ENCODE peak calls at places on chromosomes 12 and 14, in four cellular contexts. J is adrenal gland, G is stomach, M is K562. Z is an unnamed sample.

GRCh38 chr14:24329736-24330135 is 5.1 kb downstream of the ADCY4 start:
- DNase-seq in J (no peak), G (peak; percentile 62), M (no peak), Z (peak; percentile 70)

GRCh38 chr12:122021193-122021821 is 377 bp upstream of the BCL7A start:
- DNase-seq in J (no peak), G (no peak), M (no peak), Z (peak; percentile 88)

GRCh38 chr12:966715-967114 is 17.2 kb upstream of the RAD52 start:
- DNase-seq in J (no peak), G (no peak), M (no peak), Z (no peak)

GRCh38 chr12:127400231-127400630 is 866.7 kb upstream of the TMEM132C start:
- DNase-seq in J (no peak), G (no peak), M (no peak), Z (no peak)

GRCh38 chr14:77026166-77026929 is 2.2 kb downstream of the IRF2BPL start:
- DNase-seq in J (peak; percentile 62), G (peak; percentile 52), M (no peak), Z (peak; percentile 89)

GRCh38 chr12:27003421-27004311 is 10.5 kb downstream of the TM7SF3 start:
- DNase-seq in J (no peak), G (no peak), M (no peak), Z (no peak)

GRCh38 chr12:113639474-113639873 is 167.8 kb upstream of the LHX5 start:
- DNase-seq in J (no peak), G (no peak), M (no peak), Z (no peak)

GRCh38 chr12:18864900-18865561 is 127.1 kb downstream of the CAPZA3 start:
- DNase-seq in J (peak; percentile 41), G (no peak), M (peak; percentile 6), Z (no peak)

GRCh38 chr14:45787167-45787566 is 534.2 kb upstream of the MIS18BP1 start:
- DNase-seq in J (no peak), G (no peak), M (no peak), Z (no peak)

GRCh38 chr12:42141981-42142606 is 2.6 kb downstream of the GXYLT1 start:
- DNase-seq in J (no peak), G (no peak), M (peak; percentile 19), Z (no peak)

GRCh38 chr14:105055736-105056302 is 9.4 kb downstream of the GPR132 start:
- DNase-seq in J (no peak), G (no peak), M (no peak), Z (peak; percentile 70)

GRCh38 chr14:86462193-86462592 is 932.2 kb downstream of the FLRT2 start:
- DNase-seq in J (no peak), G (no peak), M (no peak), Z (no peak)

GRCh38 chr12:109827566-109828550 is 5.3 kb downstream of the TRPV4 start:
- DNase-seq in J (peak; percentile 59), G (peak; percentile 38), M (no peak), Z (no peak)

GRCh38 chr14:80535171-80535570 is 323.9 kb upstream of the DIO2 start:
- DNase-seq in J (no peak), G (no peak), M (no peak), Z (no peak)

GRCh38 chr12:123934829-123935228 is 37.8 kb downstream of the CCDC92 start:
- DNase-seq in J (no peak), G (no peak), M (peak; percentile 30), Z (no peak)

GRCh38 chr14:84028205-84028604 is 1501.7 kb upstream of the FLRT2 start:
- DNase-seq in J (no peak), G (no peak), M (no peak), Z (no peak)

GRCh38 chr12:64177001-64177400 is 45.1 kb downstream of the KICS2 start:
- DNase-seq in J (no peak), G (no peak), M (no peak), Z (no peak)

GRCh38 chr12:53829130-53829529 is 77.4 kb upstream of the CISTR start:
- DNase-seq in J (no peak), G (no peak), M (no peak), Z (no peak)

GRCh38 chr12:116406529-116406928 is 129.0 kb upstream of the MED13L start:
- DNase-seq in J (peak; percentile 85), G (peak; percentile 48), M (peak; percentile 48), Z (no peak)

GRCh38 chr14:102568115-102568614 is 24.3 kb upstream of the RCOR1 start:
- DNase-seq in J (no peak), G (peak; percentile 57), M (peak; percentile 77), Z (no peak)

DNA sequence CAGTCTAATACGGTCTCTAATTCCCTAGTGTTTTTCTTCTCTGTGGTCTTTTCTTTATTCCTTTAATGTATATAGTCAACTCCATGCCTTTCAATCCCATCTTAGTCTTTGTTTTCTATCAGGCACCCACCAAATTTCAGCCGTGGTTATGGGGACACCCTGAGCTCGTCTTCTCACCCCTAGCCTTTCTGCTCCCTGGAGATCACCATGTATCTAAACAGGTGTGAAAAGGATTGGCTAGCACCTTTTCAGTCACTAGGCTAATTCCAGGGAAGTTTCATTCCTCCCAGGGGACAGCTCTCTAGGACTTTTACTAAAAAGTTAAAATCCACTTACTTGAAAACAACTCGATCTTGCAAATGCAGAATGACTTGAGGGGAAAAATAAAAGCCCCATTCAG is 291.3 kb downstream of the ETNK1 start:
- DNase-seq in J (no peak), G (no peak), M (no peak), Z (no peak)
- H3K27me3 ChIP-seq in J (no peaks in the 10 kb centered on the region), G (no peaks in the 10 kb centered on the region), M (no peaks in the 10 kb centered on the region), Z (no peaks in the 10 kb centered on the region)

DNA sequence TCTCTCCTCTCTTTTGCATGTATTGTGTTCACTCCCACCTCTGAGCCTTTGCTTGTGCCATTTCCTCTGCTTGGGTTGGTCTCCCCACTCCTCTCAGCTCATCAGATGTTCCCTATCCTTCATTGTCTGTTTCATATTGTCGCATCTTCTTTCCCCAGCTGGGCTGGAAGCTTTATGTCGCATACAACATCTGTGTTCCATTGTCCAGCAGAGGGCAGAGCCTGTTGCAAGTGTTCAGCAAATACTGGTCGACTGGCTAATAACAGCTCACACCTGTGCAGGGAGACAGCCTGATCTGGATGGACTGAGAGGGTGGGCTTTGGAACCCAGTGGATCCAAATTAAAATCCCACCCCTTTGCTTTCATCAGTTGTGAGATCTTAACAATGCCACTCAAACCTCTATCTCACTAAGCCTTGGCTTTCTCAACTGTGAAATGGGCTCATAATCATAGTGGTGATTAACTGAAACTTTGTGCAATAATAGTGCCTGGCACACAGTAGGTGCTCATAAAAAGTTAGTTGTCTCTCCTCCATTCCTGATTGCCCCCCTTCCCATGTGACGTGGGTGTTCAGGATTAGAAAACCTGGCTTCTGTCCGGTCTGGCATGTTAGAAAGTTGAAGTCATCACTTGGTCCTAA is 75.8 kb downstream of the RIN3 start:
- DNase-seq in J (no peak), G (no peak), M (no peak), Z (no peak)
- H3K4me1 ChIP-seq in J (peaks cover 22% of the 10 kb centered on the region), G (peaks cover 38% of the 10 kb centered on the region), M (no peaks in the 10 kb centered on the region), Z (peaks cover 22% of the 10 kb centered on the region)

DNA sequence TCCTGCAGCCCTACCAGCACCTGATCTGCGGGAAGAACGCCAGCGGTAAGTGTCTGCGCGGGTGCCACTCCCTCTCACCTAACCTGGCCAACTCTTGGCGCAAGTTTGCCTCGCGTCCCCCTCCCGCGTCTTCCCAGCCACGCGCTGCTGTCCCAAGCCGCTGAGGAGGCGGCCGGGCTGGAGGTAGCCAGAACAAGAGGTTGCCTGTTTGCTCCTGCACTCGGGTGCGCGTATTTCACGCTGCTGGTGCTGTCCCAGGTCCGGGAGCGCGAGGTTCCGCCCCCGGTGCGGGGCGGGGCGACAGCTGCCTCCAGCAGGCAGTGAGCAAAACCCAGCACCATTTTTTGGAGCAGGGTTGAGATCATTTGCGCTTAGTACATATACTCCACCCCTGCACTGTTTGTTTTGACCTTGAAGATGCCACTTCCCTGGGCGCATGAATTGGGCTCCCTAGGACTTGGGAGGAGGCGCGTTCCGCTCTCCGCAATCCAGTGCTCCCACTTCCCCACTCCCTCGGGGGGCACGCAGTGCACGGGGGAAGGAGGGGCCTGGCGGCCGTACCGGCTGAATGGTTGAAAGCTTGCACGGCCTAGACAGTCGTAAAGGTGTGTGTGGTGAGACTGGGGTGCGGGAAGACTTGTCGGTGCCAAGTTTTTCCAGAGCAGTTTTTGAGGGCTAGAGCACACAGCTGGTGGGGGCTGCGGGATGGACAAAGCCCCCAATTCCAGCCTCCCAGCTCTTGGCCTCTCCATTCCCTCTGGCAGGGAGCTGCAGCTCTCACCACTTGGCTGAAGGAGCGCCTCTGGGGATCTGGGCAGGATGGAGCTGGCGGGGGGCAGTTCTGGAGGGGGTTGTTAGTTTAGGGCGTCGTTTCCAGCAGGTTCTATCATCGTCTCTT is 226.9 kb upstream of the CRY1 start:
- DNase-seq in J (peak; percentile 27), G (no peak), M (no peak), Z (peak; percentile 48)
- TF ChIP-seq POLR2A in J (no peak), G (no peak), M (no peak), Z (no peak)

GRCh38 chr12:131422744-131423143 is 288.1 kb upstream of the SFSWAP start:
- DNase-seq in J (no peak), G (no peak), M (no peak), Z (no peak)
- H3K27me3 ChIP-seq in J (no peaks in the 10 kb centered on the region), G (no peaks in the 10 kb centered on the region), M (peaks cover 34% of the 10 kb centered on the region), Z (no peaks in the 10 kb centered on the region)

GRCh38 chr12:50017653-50018052 is 7.6 kb downstream of the RACGAP1 start:
- DNase-seq in J (no peak), G (no peak), M (no peak), Z (no peak)
- H3K4me1 ChIP-seq in J (peaks cover 14% of the 10 kb centered on the region), G (peaks cover 21% of the 10 kb centered on the region), M (peaks cover 5% of the 10 kb centered on the region), Z (peaks cover 30% of the 10 kb centered on the region)

GRCh38 chr12:56153291-56154065 is 1.1 kb downstream of the MYL6B start:
- DNase-seq in J (no peak), G (no peak), M (no peak), Z (no peak)

GRCh38 chr12:56152756-56153137 is 360 bp downstream of the MYL6B start:
- DNase-seq in J (no peak), G (no peak), M (no peak), Z (no peak)

GRCh38 chr12:56152132-56152755 is at the start of gene MYL6B:
- DNase-seq in J (peak; percentile 96), G (peak; percentile 95), M (peak; percentile 94), Z (peak; percentile 97)

GRCh38 chr12:56150563-56150962 is 1.8 kb upstream of the MYL6B start:
- DNase-seq in J (no peak), G (no peak), M (no peak), Z (no peak)

DNA sequence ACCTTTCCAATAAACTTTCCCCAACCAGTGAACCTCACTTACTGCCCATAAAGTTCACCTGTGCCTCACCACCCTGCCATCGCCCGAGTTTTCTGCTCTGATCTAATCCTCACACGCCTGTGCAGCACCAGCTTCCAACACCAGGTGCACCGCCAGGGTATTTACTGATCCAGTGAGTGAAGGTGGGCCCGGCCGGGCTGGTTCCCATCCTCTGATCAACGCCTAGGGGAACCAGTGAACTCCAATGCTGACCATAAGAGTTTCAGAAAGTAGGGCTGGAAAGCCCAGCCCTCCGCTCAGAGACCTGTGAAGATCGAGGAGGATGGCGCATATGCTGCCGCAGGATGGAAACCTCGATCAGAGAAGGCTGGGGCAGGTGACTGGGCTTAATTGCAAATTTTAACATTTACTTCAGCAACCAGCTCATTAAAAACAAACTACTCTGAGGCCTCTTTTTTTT is 685 bp upstream of the MYL6B start:
- DNase-seq in J (peak; percentile 73), G (peak; percentile 68), M (peak; percentile 73), Z (no peak)
- TF ChIP-seq POLR2A in J (no peak), G (no peak), M (no peak), Z (no peak)

GRCh38 chr14:60651051-60651935 is 2.0 kb upstream of the SIX1 start:
- DNase-seq in J (no peak), G (no peak), M (no peak), Z (no peak)
- H3K27me3 ChIP-seq in J (peaks cover 71% of the 10 kb centered on the region), G (peaks cover 44% of the 10 kb centered on the region), M (peaks cover 24% of the 10 kb centered on the region), Z (peaks cover 34% of the 10 kb centered on the region)